ENCODE peak calls at places on chromosomes 11 and 22, in six cellular contexts. A is PC-3, B is HCT116, H is GM23338, R is SK-N-SH, J is GM23248. O is an unnamed sample.
A peak's percentile ranks its signal among the peaks of the same experiment; 100 is the strongest.

GRCh38 chr22:42074153-42074750 is at the start of gene PHETA2:
- DNase-seq in A (no peak), B (no peak), H (peak; percentile 68), R (peak; percentile 65), J (peak; percentile 80), O (no peak)

GRCh38 chr11:68780829-68781228 is 29.5 kb upstream of the TESMIN start:
- DNase-seq in A (no peak), B (peak; percentile 4), H (peak; percentile 82), R (peak; percentile 54), J (no peak), O (peak; percentile 8)

GRCh38 chr11:27471067-27471587 is 1.5 kb downstream of the LGR4 start:
- DNase-seq in A (peak; percentile 43), B (no peak), H (peak; percentile 51), R (no peak), J (peak; percentile 44), O (no peak)

GRCh38 chr22:35938226-35938625 is 90.4 kb downstream of the RBFOX2 start:
- DNase-seq in A (no peak), B (no peak), H (no peak), R (no peak), J (peak; percentile 39), O (no peak)

GRCh38 chr22:46077669-46078099 is 72.6 kb upstream of the PPARA start:
- DNase-seq in A (no peak), B (no peak), H (no peak), R (no peak), J (peak; percentile 67), O (no peak)

GRCh38 chr11:119415517-119415916 is 7.5 kb downstream of the THY1 start:
- DNase-seq in A (no peak), B (no peak), H (no peak), R (no peak), J (no peak), O (no peak)

GRCh38 chr11:128904303-128904871 is 13.2 kb downstream of the KCNJ5 start:
- DNase-seq in A (no peak), B (no peak), H (peak; percentile 28), R (no peak), J (peak; percentile 38), O (no peak)

GRCh38 chr11:72918825-72919224 is 104.6 kb downstream of the ATG16L2 start:
- DNase-seq in A (no peak), B (no peak), H (no peak), R (no peak), J (peak; percentile 24), O (no peak)

GRCh38 chr22:17570851-17571631 is 7.7 kb downstream of the SLC25A18 start:
- DNase-seq in A (no peak), B (no peak), H (no peak), R (no peak), J (peak; percentile 91), O (no peak)

GRCh38 chr22:24146791-24147353 is 34.4 kb upstream of the SUSD2 start:
- DNase-seq in A (no peak), B (no peak), H (peak; percentile 42), R (peak; percentile 75), J (peak; percentile 65), O (no peak)

GRCh38 chr22:44360686-44361381 is 48.1 kb upstream of the SHISAL1 start:
- DNase-seq in A (peak; percentile 94), B (no peak), H (peak; percentile 50), R (no peak), J (peak; percentile 92), O (no peak)

GRCh38 chr11:7851391-7851790 is 54.6 kb upstream of the OR5P2 start:
- DNase-seq in A (peak; percentile 45), B (peak; percentile 8), H (peak; percentile 57), R (no peak), J (no peak), O (no peak)

GRCh38 chr11:36409152-36409713 is 100.8 kb downstream of the TRAF6 start:
- DNase-seq in A (no peak), B (no peak), H (no peak), R (no peak), J (no peak), O (peak; percentile 14)

GRCh38 chr11:10317281-10317755 is 12.4 kb downstream of the ADM start:
- DNase-seq in A (no peak), B (no peak), H (no peak), R (no peak), J (no peak), O (peak; percentile 43)

GRCh38 chr11:38612701-38613100 is 2014.7 kb upstream of the RAG2 start:
- DNase-seq in A (no peak), B (no peak), H (no peak), R (no peak), J (no peak), O (no peak)

GRCh38 chr11:116510166-116510565 is 262.6 kb downstream of the BUD13 start:
- DNase-seq in A (no peak), B (no peak), H (no peak), R (no peak), J (no peak), O (no peak)

GRCh38 chr11:76266269-76266668 is 60.0 kb upstream of the WNT11 start:
- DNase-seq in A (peak; percentile 96), B (peak; percentile 10), H (no peak), R (no peak), J (peak; percentile 93), O (no peak)

GRCh38 chr22:41565403-41566054 is 4.7 kb downstream of the CSDC2 start:
- DNase-seq in A (peak; percentile 68), B (peak; percentile 61), H (no peak), R (no peak), J (peak; percentile 87), O (no peak)

GRCh38 chr11:119671561-119672015 is 57.4 kb downstream of the NECTIN1 start:
- DNase-seq in A (no peak), B (no peak), H (no peak), R (peak; percentile 83), J (no peak), O (no peak)

GRCh38 chr11:28826807-28827206 is 718.6 kb downstream of the METTL15 start:
- DNase-seq in A (no peak), B (no peak), H (no peak), R (no peak), J (no peak), O (no peak)
- H3K4me2 ChIP-seq in A (no peak overlapping the region), B (no peak overlapping the region), H (no peak overlapping the region), R (no peak overlapping the region), J (no peak overlapping the region), O (no peak overlapping the region)

GRCh38 chr22:26589367-26589844 is 526 bp downstream of the TPST2 start:
- DNase-seq in A (peak; percentile 4), B (no peak), H (peak; percentile 76), R (peak; percentile 60), J (peak; percentile 61), O (peak; percentile 28)
- H3K4me3 ChIP-seq in A (peak overlapping the region; percentile 89), B (peak overlapping the region; percentile 67), H (peak overlapping the region; percentile 94), R (peak overlapping the region; percentile 88), J (peak overlapping the region; percentile 89), O (peak overlapping the region; percentile 91)

DNA sequence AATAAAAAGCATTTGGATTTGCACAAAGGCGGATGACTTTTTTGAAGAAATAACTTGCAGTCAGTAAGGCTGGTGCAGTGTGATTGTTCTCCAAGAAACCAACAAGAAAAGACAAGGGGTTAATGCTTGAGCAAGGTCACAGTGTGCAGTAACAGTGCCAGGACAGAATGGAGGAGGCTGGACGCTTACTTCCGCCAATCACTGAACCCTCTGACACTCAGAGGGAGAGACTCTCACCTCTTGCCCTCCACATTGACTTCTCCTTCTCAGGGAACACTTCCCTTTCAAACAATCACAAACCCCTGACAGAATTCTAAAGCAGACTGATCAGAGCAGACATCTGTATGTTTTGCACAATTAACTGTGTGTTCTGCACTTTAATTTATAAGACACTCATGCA is 228.5 kb downstream of the BLID start:
- DNase-seq in A (no peak), B (no peak), H (no peak), R (no peak), J (no peak), O (no peak)
- TF ChIP-seq EZH2phosphoT487 in A (no peak), B (no peak), H (no peak), R (no peak), J (no peak), O (no peak)

GRCh38 chr11:19918302-19919049 is 205.8 kb downstream of the NAV2 start:
- DNase-seq in A (peak; percentile 22), B (no peak), H (no peak), R (no peak), J (peak; percentile 60), O (no peak)
- H3K4me2 ChIP-seq in A (peak overlapping the region; percentile 56), B (no peak overlapping the region), H (no peak overlapping the region), R (peak overlapping the region; percentile 55), J (peak overlapping the region; percentile 57), O (no peak overlapping the region)

DNA sequence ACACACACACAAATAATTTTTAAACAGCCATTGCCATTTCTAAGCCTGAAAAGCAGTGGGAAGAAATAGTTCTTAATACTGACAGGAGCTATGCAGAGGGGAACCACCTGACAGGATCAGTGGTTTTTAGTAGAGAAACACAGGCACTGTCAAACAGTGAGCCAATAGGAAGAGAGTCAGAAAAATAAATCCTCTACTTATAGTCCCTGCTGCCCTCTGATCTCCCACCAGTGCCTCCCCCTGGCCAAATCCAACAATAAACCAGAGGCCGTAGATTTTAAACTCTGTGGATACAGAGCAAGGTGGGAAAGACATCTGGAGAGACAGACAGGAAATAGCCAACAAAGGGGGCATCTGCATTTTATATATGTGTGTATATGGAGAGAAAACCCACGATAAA is 7.9 kb upstream of the OR56B4 start:
- DNase-seq in A (no peak), B (no peak), H (peak; percentile 60), R (no peak), J (no peak), O (peak; percentile 16)
- H3K4me3 ChIP-seq in A (no peak overlapping the region), B (no peak overlapping the region), H (no peak overlapping the region), R (no peak overlapping the region), J (no peak overlapping the region), O (no peak overlapping the region)

GRCh38 chr11:125869526-125869925 is 17.9 kb upstream of the HYLS1 start:
- DNase-seq in A (no peak), B (no peak), H (no peak), R (no peak), J (peak; percentile 18), O (no peak)

GRCh38 chr11:125872138-125872491 is 15.4 kb upstream of the HYLS1 start:
- DNase-seq in A (no peak), B (no peak), H (no peak), R (no peak), J (no peak), O (peak; percentile 23)

GRCh38 chr11:125871391-125872137 is 15.9 kb upstream of the HYLS1 start:
- DNase-seq in A (peak; percentile 48), B (peak; percentile 29), H (peak; percentile 86), R (peak; percentile 65), J (peak; percentile 66), O (peak; percentile 20)

GRCh38 chr11:125874556-125875124 is 12.8 kb upstream of the HYLS1 start:
- DNase-seq in A (peak; percentile 90), B (peak; percentile 44), H (peak; percentile 91), R (peak; percentile 77), J (peak; percentile 83), O (peak; percentile 61)

DNA sequence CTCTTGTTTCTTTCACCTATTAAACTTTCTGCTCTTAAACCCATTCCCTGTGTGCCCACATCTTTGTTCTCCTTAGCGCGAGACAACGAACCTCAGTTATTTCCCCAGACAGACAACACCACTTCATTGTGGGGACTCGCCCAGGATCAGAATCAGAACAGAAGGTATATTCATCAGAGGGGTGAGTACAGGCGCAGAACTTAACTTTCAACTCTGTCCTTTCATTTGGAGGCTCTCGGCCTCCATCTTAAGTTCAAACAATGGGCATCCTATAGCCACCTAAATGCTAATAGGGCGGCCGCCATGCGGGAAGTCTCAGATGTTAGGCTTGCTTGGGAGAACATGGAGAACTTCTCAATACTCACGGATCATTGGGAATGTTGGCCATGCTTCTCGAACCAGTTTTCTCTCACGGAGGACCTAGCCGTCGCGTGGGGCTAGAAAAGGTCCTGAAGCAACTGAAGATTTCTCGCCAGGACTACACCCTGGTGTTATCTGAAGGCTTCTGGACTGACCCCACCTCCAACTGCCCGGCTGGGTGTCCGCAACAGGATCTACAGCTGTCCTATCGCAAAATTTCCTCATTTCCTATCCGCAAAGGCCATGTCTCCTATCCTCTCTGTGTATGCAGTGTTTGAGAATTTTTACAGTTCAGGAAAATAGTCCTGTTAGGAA is 13.4 kb upstream of the HYLS1 start:
- DNase-seq in A (no peak), B (no peak), H (no peak), R (no peak), J (no peak), O (no peak)
- TF ChIP-seq EZH2phosphoT487 in A (no peak), B (no peak), H (no peak), R (no peak), J (no peak), O (no peak)

O was measured in OCI-LY7.